ENCODE peak calls at places on chromosomes 3 and 15, in six cellular contexts. J is amygdala, H is Calu3, I is T-helper 2 cell, X is SJSA1, K is EL. Y is an unnamed sample.

GRCh38 chr15:88401972-88402656 is 65.1 kb downstream of the MRPL46 start:
- DNase-seq in I (no peak), K (no peak), J (no peak), X (no peak), H (no peak), Y (no peak)

GRCh38 chr3:15602146-15602536 is 596 bp downstream of the BTD start:
- DNase-seq in K (no peak), X (no peak), I (no peak), J (no peak), H (no peak), Y (no peak)

GRCh38 chr15:60004019-60004845 is at the start of gene FOXB1:
- DNase-seq in H (no peak), J (no peak), I (no peak), K (no peak), X (peak; percentile 16), Y (peak; percentile 86)

GRCh38 chr3:171936231-171936841 is 93.2 kb downstream of the TMEM212 start:
- DNase-seq in I (no peak), J (no peak), X (no peak), H (peak; percentile 84), K (peak; percentile 79), Y (peak; percentile 96)

GRCh38 chr3:32077260-32078084 is 28.9 kb upstream of the GPD1L start:
- DNase-seq in H (no peak), K (no peak), X (no peak), J (no peak), I (no peak), Y (no peak)

GRCh38 chr3:535566-536416 is 339.2 kb downstream of the CHL1 start:
- DNase-seq in K (no peak), X (no peak), J (no peak), I (no peak), H (no peak), Y (no peak)

GRCh38 chr15:65337436-65338070 is 33.1 kb downstream of the RNU5B-1 start:
- DNase-seq in I (no peak), X (no peak), J (no peak), K (no peak), H (no peak), Y (no peak)

GRCh38 chr3:108345492-108346205 is 49.3 kb downstream of the HHLA2 start:
- DNase-seq in X (no peak), K (no peak), J (no peak), H (peak; percentile 2), I (no peak), Y (peak; percentile 50)

GRCh38 chr3:10548997-10549396 is 43.6 kb upstream of the ATP2B2 start:
- DNase-seq in H (no peak), J (no peak), K (no peak), X (no peak), I (no peak), Y (no peak)

GRCh38 chr15:26113296-26113695 is 250.2 kb upstream of the ATP10A start:
- DNase-seq in J (no peak), H (no peak), I (no peak), K (no peak), X (no peak), Y (no peak)

GRCh38 chr15:74787251-74788041 is 5.6 kb downstream of the CSK start:
- DNase-seq in I (peak; percentile 88), H (peak; percentile 54), K (peak; percentile 70), J (no peak), X (peak; percentile 42), Y (no peak)

GRCh38 chr3:60064210-60065178 is 1014.7 kb upstream of the CFAP20DC start:
- DNase-seq in J (no peak), I (no peak), H (no peak), K (no peak), X (peak; percentile 3), Y (peak; percentile 41)

GRCh38 chr3:87771338-87772059 is 287.3 kb downstream of the CGGBP1 start:
- DNase-seq in X (no peak), H (peak; percentile 35), K (peak; percentile 33), I (no peak), J (no peak), Y (no peak)

GRCh38 chr15:80693682-80694623 is 1.2 kb upstream of the ABHD17C start:
- DNase-seq in X (peak; percentile 34), I (no peak), H (no peak), J (no peak), K (no peak), Y (no peak)

GRCh38 chr15:99251436-99251821 is at the start of gene LRRC28:
- DNase-seq in X (peak; percentile 76), I (no peak), J (no peak), K (no peak), H (no peak), Y (no peak)

GRCh38 chr15:58463815-58464697 is 32.3 kb downstream of the LIPC start:
- DNase-seq in I (no peak), H (no peak), X (peak; percentile 34), K (no peak), J (no peak), Y (no peak)

GRCh38 chr3:16468114-16469098 is 45.1 kb downstream of the RFTN1 start:
- DNase-seq in H (no peak), K (no peak), J (no peak), X (no peak), I (peak; percentile 26), Y (no peak)

GRCh38 chr3:137509354-137510045 is 254.6 kb upstream of the SOX14 start:
- DNase-seq in K (no peak), X (no peak), J (no peak), I (no peak), H (no peak), Y (no peak)

GRCh38 chr15:88613074-88613944 is 7.8 kb upstream of the AEN start:
- DNase-seq in H (no peak), J (no peak), K (peak; percentile 84), X (peak; percentile 22), I (no peak), Y (peak; percentile 14)

GRCh38 chr3:101898752-101899169 is 49.4 kb downstream of the NFKBIZ start:
- DNase-seq in H (no peak), I (no peak), X (no peak), K (no peak), J (no peak), Y (no peak)

GRCh38 chr15:59531066-59531465 is 80.5 kb upstream of the GCNT3 start:
- DNase-seq in X (no peak), I (no peak), K (no peak), H (no peak), J (no peak), Y (no peak)

GRCh38 chr15:35857812-35858211 is 311.8 kb upstream of the DPH6 start:
- DNase-seq in J (no peak), X (no peak), I (no peak), H (no peak), K (no peak), Y (no peak)

GRCh38 chr3:119809249-119810017 is 27.5 kb downstream of the NR1I2 start:
- DNase-seq in X (no peak), J (no peak), I (no peak), K (no peak), H (no peak), Y (no peak)

GRCh38 chr3:195015021-195015420 is 255.9 kb downstream of the XXYLT1 start:
- DNase-seq in K (peak; percentile 12), X (peak; percentile 14), J (no peak), H (no peak), I (no peak), Y (peak; percentile 47)

GRCh38 chr15:35000511-35000910 is 12.4 kb upstream of the ZNF770 start:
- DNase-seq in X (no peak), J (no peak), K (peak; percentile 73), I (no peak), H (no peak), Y (peak; percentile 82)

GRCh38 chr15:80636675-80637074 is 58.4 kb upstream of the ABHD17C start:
- DNase-seq in K (no peak), H (no peak), X (no peak), I (no peak), J (no peak), Y (no peak)

GRCh38 chr3:172536993-172537419 is 13.8 kb upstream of the TNFSF10 start:
- DNase-seq in K (no peak), X (no peak), J (no peak), H (no peak), I (no peak), Y (no peak)

GRCh38 chr15:92670625-92671024 is 15.1 kb upstream of the FAM174B start:
- DNase-seq in K (no peak), X (no peak), H (no peak), J (no peak), I (no peak), Y (no peak)

GRCh38 chr3:115401891-115402501 is 221.3 kb upstream of the GAP43 start:
- DNase-seq in H (no peak), K (peak; percentile 82), I (no peak), J (no peak), X (peak; percentile 47), Y (no peak)

GRCh38 chr3:160226026-160226739 is 961 bp downstream of the C3orf80 start:
- DNase-seq in I (no peak), X (peak; percentile 4), H (peak; percentile 52), J (no peak), K (peak; percentile 5), Y (no peak)

GRCh38 chr3:69872783-69873378 is 126.7 kb upstream of the SAMMSON start:
- DNase-seq in X (no peak), J (no peak), I (no peak), H (no peak), K (no peak), Y (no peak)